ENCODE peak calls at places on chromosomes 6 and 20, in five cellular contexts. K is stimulated activated CD4-positive, alpha-beta T cell treated with anti-CD3 and anti-CD28 coated beads, Interleukin-15, amount 100 ng/mL, for 1 hour; C is naive B cell; T is cortex of kidney; L is endothelial cell. I is an unnamed sample.

GRCh38 chr6:7975764-7976146 is 65.2 kb upstream of the TXNDC5 start:
- DNase-seq in L (no peak), K (no peak), T (no peak), C (no peak), I (no peak)

GRCh38 chr6:165846123-165846966 is 183.3 kb upstream of the PDE10A start:
- DNase-seq in L (no peak), C (no peak), K (no peak), T (no peak), I (no peak)

GRCh38 chr6:168157272-168158007 is 78.4 kb upstream of the FRMD1 start:
- DNase-seq in T (no peak), L (no peak), K (no peak), C (no peak), I (no peak)

GRCh38 chr6:16420715-16421461 is 182.5 kb downstream of the GMPR start:
- DNase-seq in C (peak; percentile 39), L (no peak), K (no peak), T (no peak), I (peak; percentile 30)

GRCh38 chr20:36468149-36469000 is 72.9 kb upstream of the MYL9 start:
- DNase-seq in L (no peak), C (no peak), K (no peak), T (no peak), I (peak; percentile 55)

GRCh38 chr6:125357515-125358256 is 55.9 kb upstream of the HDDC2 start:
- DNase-seq in T (no peak), K (no peak), C (peak; percentile 24), L (no peak), I (no peak)

GRCh38 chr6:37580164-37580955 is 80.7 kb upstream of the CCDC167 start:
- DNase-seq in K (no peak), C (no peak), T (no peak), L (no peak), I (no peak)

GRCh38 chr6:144321839-144322591 is 36.9 kb downstream of the UTRN start:
- DNase-seq in C (no peak), T (no peak), K (no peak), L (no peak), I (no peak)

GRCh38 chr20:24027229-24027628 is 38.6 kb upstream of the GGTLC1 start:
- DNase-seq in L (no peak), C (peak; percentile 49), T (no peak), K (peak; percentile 50), I (peak; percentile 21)

GRCh38 chr20:46984391-46984790 is 89.7 kb downstream of the EYA2 start:
- DNase-seq in T (no peak), K (no peak), C (no peak), L (no peak), I (no peak)

GRCh38 chr6:137237413-137238170 is 18.4 kb upstream of the IFNGR1 start:
- DNase-seq in L (no peak), C (no peak), T (no peak), K (no peak), I (no peak)

GRCh38 chr20:9739991-9740390 is 98.9 kb downstream of the PAK5 start:
- DNase-seq in T (no peak), K (no peak), L (no peak), C (no peak), I (no peak)

GRCh38 chr6:39312912-39313525 is 1.2 kb downstream of the KCNK17 start:
- DNase-seq in T (no peak), L (no peak), C (no peak), K (no peak), I (no peak)

GRCh38 chr6:90458353-90459224 is 128.3 kb downstream of the MAP3K7 start:
- DNase-seq in T (no peak), K (peak; percentile 53), L (no peak), C (no peak), I (peak; percentile 67)

GRCh38 chr6:148251891-148252290 is 90.7 kb upstream of the SASH1 start:
- DNase-seq in K (no peak), L (no peak), C (no peak), T (no peak), I (no peak)

GRCh38 chr20:5234978-5235377 is 81.8 kb downstream of the PROKR2 start:
- DNase-seq in T (no peak), K (no peak), L (no peak), C (no peak), I (no peak)